ENCODE peak calls at places on chromosomes 4 and X, in ten cellular contexts. Q is HCT116, W is H9, L is heart left ventricle, N is small intestine, E is neuronal stem cell, J is esophagus squamous epithelium, H is hepatocyte, V is SJCRH30, B is cardiac muscle cell. D is an unnamed sample. For H3K4me1, the result is how much of the 10 kb centered on the place peaks cover.

GRCh38 chr4:77155631-77156345 is 1.2 kb upstream of the CCNG2 start:
- DNase-seq in Q (no peak), W (no peak), L (no peak), N (no peak), E (no peak), J (no peak), H (no peak), V (peak), B (no peak), D (no peak)

GRCh38 chr4:76219299-76220055 is 5.9 kb upstream of the SCARB2 start:
- DNase-seq in Q (no peak), W (no peak), L (no peak), N (peak), E (no peak), J (no peak), H (peak), V (no peak), B (no peak), D (no peak)

GRCh38 chr4:163991268-163991667 is 496.8 kb downstream of the TMA16 start:
- DNase-seq in Q (no peak), W (no peak), L (no peak), N (no peak), E (no peak), J (no peak), H (peak), V (no peak), B (no peak), D (no peak)

GRCh38 chr4:122167369-122167768 is 15.2 kb downstream of the BLTP1 start:
- DNase-seq in Q (no peak), W (no peak), L (no peak), N (no peak), E (no peak), J (no peak), H (no peak), V (no peak), B (no peak), D (no peak)

GRCh38 chrX:124435616-124436015 is 89.3 kb downstream of the SH2D1A start:
- DNase-seq in Q (no peak), W (no peak), L (no peak), N (no peak), E (no peak), J (no peak), H (no peak), V (no peak), B (no peak), D (no peak)

GRCh38 chr4:61079976-61080375 is 120.2 kb upstream of the ADGRL3 start:
- DNase-seq in Q (no peak), W (no peak), L (no peak), N (no peak), E (no peak), J (no peak), H (no peak), V (no peak), B (no peak), D (no peak)

GRCh38 chr4:53802500-53802899 is 211.2 kb upstream of the LNX1 start:
- DNase-seq in Q (no peak), W (no peak), L (no peak), N (no peak), E (no peak), J (no peak), H (no peak), V (no peak), B (no peak), D (no peak)

GRCh38 chr4:180947421-180947820 is 1295.8 kb upstream of the TENM3 start:
- DNase-seq in Q (peak), W (no peak), L (no peak), N (no peak), E (no peak), J (no peak), H (peak), V (no peak), B (no peak), D (no peak)

GRCh38 chr4:81724925-81725329 is 253.2 kb upstream of the RASGEF1B start:
- DNase-seq in Q (no peak), W (no peak), L (peak), N (peak), E (no peak), J (no peak), H (peak), V (peak), B (no peak), D (peak)

GRCh38 chr4:106340774-106341173 is 24.4 kb downstream of the AIMP1 start:
- DNase-seq in Q (no peak), W (no peak), L (no peak), N (no peak), E (no peak), J (no peak), H (no peak), V (no peak), B (no peak), D (no peak)

GRCh38 chr4:12179264-12179616 is 750.5 kb upstream of the HS3ST1 start:
- DNase-seq in Q (no peak), W (no peak), L (peak), N (no peak), E (no peak), J (no peak), H (no peak), V (no peak), B (peak), D (no peak)

GRCh38 chr4:186189656-186190055 is 1.7 kb upstream of the CYP4V2 start:
- DNase-seq in Q (no peak), W (no peak), L (no peak), N (no peak), E (no peak), J (no peak), H (peak), V (no peak), B (no peak), D (no peak)

GRCh38 chr4:4407299-4408131 is 20.6 kb downstream of the NSG1 start:
- DNase-seq in Q (no peak), W (no peak), L (no peak), N (no peak), E (no peak), J (no peak), H (no peak), V (no peak), B (no peak), D (no peak)
- H3K4me1 ChIP-seq in Q (under half), W (under half), L (under half), N (under half), E (under half), J (under half), H (under half), V (under half), B (under half), D (under half)

GRCh38 chr4:57065730-57066482 is 44.3 kb downstream of the IGFBP7 start:
- DNase-seq in Q (no peak), W (no peak), L (no peak), N (no peak), E (no peak), J (no peak), H (no peak), V (no peak), B (no peak), D (no peak)
- H3K4me1 ChIP-seq in Q (under half), W (under half), L (half or more), N (under half), E (under half), J (under half), H (under half), V (under half), B (under half), D (half or more)

DNA sequence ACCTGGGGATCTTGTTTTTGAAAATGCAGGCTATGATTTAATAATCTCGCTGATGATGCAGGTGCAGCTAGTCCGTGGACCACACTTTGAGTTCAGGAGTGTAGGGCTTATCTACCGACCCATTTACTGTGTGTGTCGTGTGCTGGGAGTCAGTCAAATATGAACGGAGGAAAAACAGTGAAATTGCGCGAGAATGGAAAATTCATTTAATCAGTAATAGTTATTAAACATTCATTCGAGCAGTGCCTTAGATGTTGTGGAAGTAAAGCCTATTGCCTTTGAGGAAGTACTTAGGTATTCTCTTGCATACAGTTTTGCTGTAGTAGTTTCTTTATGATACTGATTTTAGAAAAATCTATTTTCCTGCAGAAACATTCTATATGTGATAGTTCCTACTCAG is 725 bp downstream of the RAB33B start:
- DNase-seq in Q (no peak), W (no peak), L (no peak), N (no peak), E (no peak), J (no peak), H (no peak), V (no peak), B (no peak), D (no peak)
- H3K4me1 ChIP-seq in Q (under half), W (under half), L (under half), N (under half), E (under half), J (under half), H (under half), V (under half), B (under half), D (half or more)

GRCh38 chr4:39046243-39046642 is 14.0 kb upstream of the TMEM156 start:
- DNase-seq in Q (no peak), W (no peak), L (no peak), N (no peak), E (no peak), J (no peak), H (no peak), V (no peak), B (no peak), D (no peak)
- H3K4me1 ChIP-seq in Q (under half), W (under half), L (under half), N (under half), E (under half), J (under half), H (under half), V (under half), B (under half), D (under half)

GRCh38 chr4:69689530-69690111 is 36.6 kb upstream of the UGT2A1 start:
- DNase-seq in Q (peak), W (no peak), L (no peak), N (peak), E (peak), J (no peak), H (peak), V (no peak), B (peak), D (no peak)
- H3K4me1 ChIP-seq in Q (under half), W (under half), L (under half), N (under half), E (under half), J (under half), H (under half), V (under half), B (under half), D (under half)